ENCODE peak calls at places on chromosomes 13 and 19, in four cellular contexts. R is CD4-positive, CD25-positive, alpha-beta regulatory T cell; S is stromal cell of bone marrow; C is WTC11. W is an unnamed sample.

GRCh38 chr19:2969104-2969504 is 8.3 kb upstream of the TLE6 start:
- DNase-seq in R (no peak), C (no peak), S (no peak), W (no peak)

GRCh38 chr13:113520571-113520970 is 30.1 kb upstream of the DCUN1D2 start:
- DNase-seq in S (no peak), C (no peak), R (no peak), W (no peak)

GRCh38 chr13:24176351-24177101 is 16.0 kb downstream of the SPATA13 start:
- DNase-seq in C (no peak), R (no peak), S (no peak), W (no peak)

GRCh38 chr13:85853161-85853894 is 54.1 kb upstream of the SLITRK6 start:
- DNase-seq in R (no peak), S (no peak), C (no peak), W (no peak)

GRCh38 chr13:80757694-80758093 is 416.8 kb upstream of the SPRY2 start:
- DNase-seq in R (no peak), C (no peak), S (no peak), W (no peak)

GRCh38 chr13:31209172-31209818 is 9.5 kb downstream of the B3GLCT start:
- DNase-seq in C (no peak), R (no peak), S (peak), W (no peak)

GRCh38 chr19:7507884-7508283 is 8.0 kb upstream of the ZNF358 start:
- DNase-seq in C (peak), S (peak), R (no peak), W (peak)

GRCh38 chr13:97574926-97575325 is 141.0 kb downstream of the RAP2A start:
- DNase-seq in S (peak), C (peak), R (no peak), W (peak)

GRCh38 chr19:13689050-13689449 is 75.3 kb upstream of the MRI1 start:
- DNase-seq in C (peak), S (no peak), R (peak), W (no peak)

GRCh38 chr19:46834121-46834520 is 16.5 kb downstream of the AP2S1 start:
- DNase-seq in C (no peak), R (no peak), S (no peak), W (no peak)

GRCh38 chr19:54489341-54489740 is 13.3 kb upstream of the LAIR2 start:
- DNase-seq in R (no peak), C (no peak), S (no peak), W (no peak)

GRCh38 chr13:37747071-37747612 is 122.4 kb downstream of the TRPC4 start:
- DNase-seq in S (peak), R (no peak), C (no peak), W (no peak)

GRCh38 chr13:33312150-33312908 is 26.8 kb upstream of the STARD13 start:
- DNase-seq in R (no peak), C (no peak), S (peak), W (no peak)

GRCh38 chr13:44050450-44051063 is 170.9 kb downstream of the LACC1 start:
- DNase-seq in C (no peak), S (peak), R (peak), W (peak)

GRCh38 chr19:17775245-17775927 is 19.6 kb upstream of the B3GNT3 start:
- DNase-seq in C (peak), R (no peak), S (no peak), W (peak)

GRCh38 chr19:2207991-2208860 is 27.9 kb downstream of the PLEKHJ1 start:
- DNase-seq in R (peak), S (peak), C (peak), W (no peak)

GRCh38 chr19:7743425-7743841 is 3.9 kb downstream of the CD209 start:
- DNase-seq in S (no peak), R (no peak), C (no peak), W (no peak)

W was measured in MM.1S.